ENCODE peak calls at places on chromosomes 4 and X, in five cellular contexts. U is brain microvascular endothelial cell; O is CD4-positive, CD25-positive, alpha-beta regulatory T cell; Y is breast epithelium; N is tibial artery. K is an unnamed sample.

GRCh38 chrX:22278375-22278774 is 5.7 kb downstream of the CBLL2 start:
- DNase-seq in U (no peak), O (no peak), Y (no peak), N (no peak), K (no peak)

GRCh38 chrX:139203681-139204575 is 326.6 kb upstream of the F9 start:
- DNase-seq in U (no peak), O (no peak), Y (no peak), N (no peak), K (no peak)

GRCh38 chr4:101806914-101807313 is 16.4 kb downstream of the BANK1 start:
- DNase-seq in U (peak), O (no peak), Y (no peak), N (no peak), K (no peak)

GRCh38 chr4:138893991-138894390 is 121.6 kb upstream of the NOCT start:
- DNase-seq in U (no peak), O (no peak), Y (no peak), N (no peak), K (no peak)

GRCh38 chr4:88745581-88746163 is 48.0 kb upstream of the NAP1L5 start:
- DNase-seq in U (no peak), O (no peak), Y (no peak), N (no peak), K (no peak)

GRCh38 chr4:8580321-8581093 is at the start of gene GPR78:
- DNase-seq in U (peak), O (peak), Y (no peak), N (peak), K (no peak)

GRCh38 chr4:74283614-74284013 is 24.7 kb upstream of the EPGN start:
- DNase-seq in U (no peak), O (no peak), Y (no peak), N (no peak), K (no peak)

GRCh38 chr4:7787067-7787466 is 152.6 kb downstream of the AFAP1 start:
- DNase-seq in U (no peak), O (no peak), Y (no peak), N (peak), K (no peak)

DNA sequence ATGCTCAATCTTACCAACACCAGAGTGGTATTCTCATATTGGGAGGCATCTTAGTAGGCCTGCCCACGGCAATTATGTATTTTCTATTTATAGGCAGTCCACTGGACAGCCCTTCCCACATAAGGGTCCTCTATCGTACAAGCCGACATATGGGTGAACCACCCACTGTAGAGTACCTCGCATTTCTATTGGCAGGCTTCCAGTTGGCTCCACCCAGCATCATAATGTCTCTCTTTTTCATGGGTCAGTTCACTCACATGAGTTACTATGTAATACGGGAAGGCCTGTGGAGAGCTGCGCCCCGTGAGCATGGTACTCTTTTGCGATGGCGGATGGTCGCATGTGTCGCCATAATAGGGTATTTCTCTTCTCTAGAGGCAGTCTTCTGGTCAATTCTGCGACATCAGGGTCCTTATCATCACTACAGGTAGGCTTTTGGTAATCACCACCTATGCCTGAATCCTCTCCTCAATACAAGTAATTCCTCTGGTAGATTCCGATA is 29.4 kb upstream of the FOXR2 start:
- DNase-seq in U (no peak), O (no peak), Y (no peak), N (no peak), K (no peak)
- H3K4me3 ChIP-seq in U (no peak), O (no peak), Y (no peak), N (no peak), K (no peak)

GRCh38 chrX:50812995-50813842 is 775 bp downstream of the SHROOM4 start:
- DNase-seq in U (peak), O (no peak), Y (no peak), N (peak), K (no peak)

GRCh38 chrX:50818986-50819385 is 5.0 kb upstream of the SHROOM4 start:
- DNase-seq in U (no peak), O (no peak), Y (no peak), N (no peak), K (no peak)

GRCh38 chrX:50814701-50815476 is 895 bp upstream of the SHROOM4 start:
- DNase-seq in U (no peak), O (no peak), Y (no peak), N (no peak), K (no peak)

GRCh38 chrX:50813843-50814661 is at the start of gene SHROOM4:
- DNase-seq in U (peak), O (no peak), Y (peak), N (peak), K (no peak)
- H3K4me3 ChIP-seq in U (peak), O (no peak), Y (peak), N (peak), K (no peak)

DNA sequence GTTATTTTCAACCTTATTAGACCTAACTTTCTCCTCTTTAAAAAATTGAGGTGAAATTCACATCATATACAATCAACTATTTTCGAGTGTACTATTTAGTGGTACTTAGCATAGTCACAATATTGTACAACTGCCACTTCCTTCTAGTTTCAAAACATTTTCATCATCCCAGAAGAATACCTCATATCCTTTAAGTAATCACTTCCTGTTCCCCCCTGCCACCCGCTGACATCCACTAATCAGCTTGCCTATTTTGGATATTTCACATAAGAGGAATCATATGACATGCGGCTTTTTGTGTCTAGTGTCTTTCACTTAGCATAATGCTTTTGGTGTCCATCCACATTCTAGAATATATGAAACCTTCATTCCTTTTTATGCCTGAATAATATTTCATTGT is 10.0 kb upstream of the PPA2 start:
- DNase-seq in U (no peak), O (no peak), Y (no peak), N (no peak), K (no peak)
- H3K4me3 ChIP-seq in U (no peak), O (no peak), Y (no peak), N (no peak), K (no peak)

DNA sequence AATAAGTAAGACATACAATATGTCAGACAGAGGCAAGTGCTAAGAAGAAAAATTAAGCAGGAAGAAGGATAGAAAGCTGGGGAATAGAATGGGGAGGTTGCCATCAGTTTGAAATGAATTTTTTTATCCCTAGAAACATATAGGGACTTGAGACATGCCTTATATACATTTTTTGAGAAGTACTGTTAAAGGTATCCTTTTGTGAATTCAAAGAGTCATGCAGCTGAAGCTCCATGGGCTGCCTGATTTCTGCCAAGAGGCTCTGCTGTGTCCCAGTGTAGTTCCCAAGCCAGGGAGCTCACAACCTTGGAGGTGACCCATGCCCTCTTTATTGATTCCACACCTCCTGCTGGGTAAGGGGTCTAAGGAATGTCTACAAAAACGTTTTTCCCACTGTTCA is 564.6 kb upstream of the DIPK2B start:
- DNase-seq in U (no peak), O (no peak), Y (no peak), N (no peak), K (no peak)
- H3K4me3 ChIP-seq in U (peak), O (peak), Y (peak), N (no peak), K (no peak)

K was measured in Jurkat, Clone E6-1.